ENCODE peak calls at places on chromosome 9, in six cellular contexts. W is upper lobe of left lung, K is transverse colon, A is suprapubic skin, Q is stomach, J is A549. D is an unnamed sample.

GRCh38 chr9:121741198-121741918 is 89.9 kb downstream of the DAB2IP start:
- DNase-seq in Q (peak), W (peak), A (no peak), J (no peak), K (no peak), D (no peak)

GRCh38 chr9:97985058-97985861 is 2.1 kb downstream of the ANP32B start:
- DNase-seq in K (peak), A (no peak), W (peak), J (peak), Q (peak), D (no peak)

GRCh38 chr9:108033976-108034964 is 544.7 kb upstream of the KLF4 start:
- DNase-seq in J (no peak), K (no peak), Q (no peak), W (no peak), A (no peak), D (no peak)

GRCh38 chr9:121947683-121948300 is 145.3 kb downstream of the TTLL11 start:
- DNase-seq in W (peak), K (no peak), J (no peak), Q (no peak), A (no peak), D (no peak)

GRCh38 chr9:16985559-16986348 is 115.3 kb upstream of the BNC2 start:
- DNase-seq in Q (no peak), K (peak), W (no peak), A (no peak), J (no peak), D (no peak)

GRCh38 chr9:91640428-91640827 is 216.8 kb upstream of the NFIL3 start:
- DNase-seq in J (no peak), Q (no peak), K (no peak), W (no peak), A (no peak), D (no peak)

GRCh38 chr9:95953986-95954385 is 78.5 kb downstream of the ERCC6L2 start:
- DNase-seq in Q (no peak), A (no peak), W (no peak), K (no peak), J (no peak), D (no peak)

GRCh38 chr9:76588320-76588719 is 129.3 kb downstream of the GCNT1 start:
- DNase-seq in J (no peak), Q (no peak), A (no peak), K (no peak), W (no peak), D (no peak)

GRCh38 chr9:18037981-18038380 is 436.0 kb upstream of the ADAMTSL1 start:
- DNase-seq in W (no peak), Q (no peak), A (no peak), J (no peak), K (no peak), D (no peak)

GRCh38 chr9:126128494-126129142 is 198.0 kb upstream of the MVB12B start:
- DNase-seq in K (no peak), W (no peak), A (peak), Q (peak), J (no peak), D (peak)

GRCh38 chr9:19303216-19303615 is 72.7 kb downstream of the DENND4C start:
- DNase-seq in K (no peak), Q (no peak), W (no peak), A (no peak), J (no peak), D (no peak)

GRCh38 chr9:98789765-98790600 is 6.4 kb downstream of the ANKS6 start:
- DNase-seq in W (no peak), J (no peak), Q (no peak), A (no peak), K (no peak), D (no peak)

GRCh38 chr9:17462869-17463464 is 115.9 kb upstream of the SH3GL2 start:
- DNase-seq in W (no peak), Q (peak), K (peak), J (peak), A (no peak), D (peak)

GRCh38 chr9:79707589-79707988 is 135.8 kb downstream of the TLE4 start:
- DNase-seq in K (no peak), A (no peak), Q (no peak), J (no peak), W (no peak), D (no peak)

GRCh38 chr9:72807765-72808445 is 144.9 kb downstream of the ALDH1A1 start:
- DNase-seq in A (no peak), W (no peak), Q (no peak), K (no peak), J (no peak), D (peak)

GRCh38 chr9:97880336-97880735 is 27.3 kb downstream of the FOXE1 start:
- DNase-seq in J (no peak), Q (no peak), W (no peak), K (no peak), A (peak), D (no peak)

GRCh38 chr9:94872921-94873511 is 146.5 kb downstream of the AOPEP start:
- DNase-seq in J (no peak), Q (no peak), W (no peak), A (no peak), K (no peak), D (peak)

GRCh38 chr9:89493671-89494070 is 4.2 kb downstream of the SEMA4D start:
- DNase-seq in Q (no peak), A (no peak), W (no peak), K (no peak), J (no peak), D (no peak)

GRCh38 chr9:2317591-2317990 is 302.4 kb downstream of the SMARCA2 start:
- DNase-seq in K (no peak), Q (no peak), J (no peak), A (no peak), W (no peak), D (no peak)

GRCh38 chr9:93680445-93681315 is 104.3 kb downstream of the PHF2 start:
- DNase-seq in Q (peak), A (peak), J (no peak), K (peak), W (no peak), D (peak)

DNA sequence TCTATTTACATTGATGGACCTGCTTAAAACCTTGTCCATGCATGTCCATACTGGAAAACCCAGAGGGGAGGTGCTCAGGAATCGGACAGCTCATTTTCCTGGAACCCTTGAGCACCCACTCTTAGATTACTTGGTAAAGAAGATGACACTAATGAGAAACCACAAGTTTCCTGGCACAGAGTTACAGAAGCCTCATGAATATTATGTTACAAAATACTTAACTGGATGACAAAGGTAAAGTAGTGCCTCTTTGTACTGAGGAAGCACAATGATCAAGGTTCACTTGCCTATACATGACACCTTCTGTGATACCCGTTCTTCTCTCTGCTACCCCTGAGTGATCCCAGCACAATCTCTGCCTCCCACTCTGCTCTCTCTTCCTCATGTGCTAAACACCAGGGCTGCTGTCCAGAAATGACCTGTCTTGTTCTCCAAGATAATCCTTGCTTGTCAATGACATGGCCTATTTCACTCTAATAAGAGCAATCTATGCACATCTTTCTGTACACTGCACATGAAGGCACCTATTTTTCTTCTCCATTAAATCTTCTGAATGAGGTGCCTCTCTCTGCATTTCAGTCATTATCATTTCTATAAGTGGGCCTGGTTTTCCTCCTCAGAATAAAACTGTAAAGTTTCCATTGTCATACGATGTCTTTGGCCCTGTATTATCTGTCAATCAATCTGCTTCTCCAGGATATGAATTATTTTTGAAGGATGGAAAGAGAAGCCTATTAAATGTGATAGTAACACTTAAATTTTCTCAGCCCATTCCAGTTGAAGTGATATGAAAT is 684.0 kb upstream of the ACO1 start:
- DNase-seq in A (no peak), W (no peak), K (no peak), J (no peak), Q (no peak), D (no peak)
- TF ChIP-seq EP300 in A (no peak), W (no peak), K (no peak), J (no peak), Q (no peak), D (no peak)

DNA sequence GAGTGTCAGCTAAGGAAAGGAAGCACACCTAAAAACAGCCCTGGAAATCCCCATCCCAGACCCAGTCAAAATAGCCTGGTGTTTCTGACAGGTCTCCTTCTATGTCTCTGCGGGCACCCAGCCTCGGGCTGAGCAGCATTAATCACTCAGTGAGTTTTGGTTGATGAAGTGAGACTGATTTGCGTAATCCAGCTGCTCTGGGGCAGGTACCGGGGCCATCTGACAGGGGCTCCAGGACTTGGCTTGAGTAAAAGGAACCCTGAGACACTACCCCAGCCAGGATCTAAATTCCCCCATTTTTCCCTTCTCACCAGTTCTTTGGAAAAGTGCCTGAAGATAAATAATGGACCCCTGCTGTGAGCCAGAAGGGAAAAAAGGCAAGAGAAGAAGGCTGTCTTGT is 607 bp downstream of the SLC28A3 start:
- DNase-seq in J (no peak), W (peak), Q (no peak), K (no peak), A (no peak), D (no peak)
- TF ChIP-seq EP300 in J (no peak), W (no peak), Q (no peak), K (no peak), A (no peak), D (no peak)

DNA sequence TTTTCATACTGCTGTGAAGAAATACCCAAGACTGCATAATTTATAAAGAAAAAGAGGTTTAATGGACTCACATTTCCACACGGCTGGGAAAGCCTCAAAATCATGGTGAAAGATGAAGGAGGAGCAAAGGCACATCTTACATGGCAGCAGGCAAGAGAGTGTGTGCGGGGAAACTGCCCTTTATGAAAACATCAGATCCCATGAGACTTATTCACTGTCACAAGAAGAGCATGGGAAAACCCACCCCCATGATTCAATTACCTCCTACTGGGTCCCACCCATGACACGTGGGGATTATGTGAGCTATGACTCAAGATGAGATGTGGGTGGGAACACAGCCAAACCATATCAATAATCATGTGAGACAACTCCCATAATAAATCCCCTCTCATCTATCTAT is 8.7 kb downstream of the TTC39B start:
- DNase-seq in A (no peak), K (no peak), W (no peak), J (no peak), Q (no peak), D (no peak)
- TF ChIP-seq EP300 in A (no peak), K (no peak), W (no peak), J (no peak), Q (no peak), D (no peak)

GRCh38 chr9:128894764-128895163 is 12.8 kb downstream of the LRRC8A start:
- DNase-seq in J (no peak), Q (no peak), A (no peak), K (no peak), W (no peak), D (no peak)

GRCh38 chr9:128891354-128892222 is 9.7 kb downstream of the LRRC8A start:
- DNase-seq in A (peak), J (no peak), W (no peak), K (no peak), Q (no peak), D (no peak)

GRCh38 chr9:128893354-128893753 is 11.4 kb downstream of the LRRC8A start:
- DNase-seq in K (no peak), Q (no peak), J (no peak), A (peak), W (no peak), D (no peak)

GRCh38 chr9:128895556-128895955 is 13.6 kb downstream of the LRRC8A start:
- DNase-seq in J (no peak), Q (no peak), K (no peak), W (no peak), A (no peak), D (no peak)

DNA sequence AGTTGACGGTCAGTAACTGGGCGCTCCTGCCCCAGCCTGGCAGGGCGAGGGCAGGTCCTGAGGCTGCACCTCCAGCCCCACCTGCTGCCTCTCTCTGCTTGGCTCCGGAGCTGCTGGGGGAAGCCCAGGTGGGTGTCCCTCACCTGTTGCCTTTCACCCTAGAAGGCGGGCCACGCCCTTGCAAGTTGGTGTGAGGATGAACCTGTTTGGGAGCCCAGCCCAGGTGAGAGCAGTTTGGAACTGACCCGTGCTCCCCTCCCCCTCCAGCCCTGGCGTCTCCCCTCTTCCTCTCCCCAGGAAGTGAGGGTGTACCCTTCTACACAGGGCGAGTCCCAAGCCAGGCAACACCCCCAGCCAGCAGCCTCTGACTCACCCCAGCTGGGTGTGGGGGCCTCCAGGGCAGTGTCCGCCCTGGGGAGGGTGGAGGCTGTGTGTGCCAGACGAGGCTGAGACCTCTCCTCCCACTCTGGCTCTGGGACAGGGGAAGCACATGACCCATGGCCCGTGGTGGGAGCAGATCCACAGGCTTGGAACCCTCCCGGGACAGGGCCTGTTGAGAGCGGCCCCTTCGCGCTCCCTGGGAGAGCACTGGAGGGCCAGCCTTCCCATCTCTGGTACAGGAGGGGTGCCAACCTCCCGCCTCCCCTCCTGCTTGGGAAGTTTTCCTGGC is 10.4 kb downstream of the LRRC8A start:
- DNase-seq in K (peak), W (peak), J (peak), A (peak), Q (peak), D (no peak)
- TF ChIP-seq EP300 in K (no peak), W (no peak), J (no peak), A (no peak), Q (peak), D (no peak)

DNA sequence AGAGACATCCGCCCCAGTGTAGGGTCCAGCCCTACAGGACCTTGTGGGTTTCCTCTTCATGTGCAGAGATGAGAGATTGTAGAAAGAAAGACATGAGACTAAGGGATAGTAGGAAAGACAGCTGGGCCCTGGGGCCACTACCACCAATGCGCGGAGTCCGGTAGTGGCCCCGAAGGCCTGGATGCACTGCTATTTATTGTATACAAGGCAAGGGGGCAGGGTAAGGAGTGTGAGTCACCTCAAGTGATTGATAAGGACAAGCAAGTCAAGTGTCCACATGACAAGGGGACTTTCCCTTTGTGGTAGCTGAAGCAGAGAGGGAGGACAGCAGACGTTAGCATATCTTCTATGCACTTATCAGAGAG is 6.2 kb upstream of the TMEM141 start:
- DNase-seq in W (no peak), Q (no peak), J (no peak), K (no peak), A (no peak), D (no peak)
- TF ChIP-seq EP300 in W (no peak), Q (no peak), J (no peak), K (no peak), A (no peak), D (no peak)

GRCh38 chr9:35756275-35756742 is 2.2 kb upstream of the MSMP start:
- DNase-seq in A (no peak), W (peak), J (no peak), Q (peak), K (peak), D (no peak)
- TF ChIP-seq EP300 in A (no peak), W (no peak), J (no peak), Q (no peak), K (no peak), D (no peak)

GRCh38 chr9:14307989-14308750 is 5.8 kb downstream of the NFIB start:
- DNase-seq in J (no peak), A (no peak), Q (peak), K (no peak), W (no peak), D (no peak)
- TF ChIP-seq EP300 in J (no peak), A (no peak), Q (no peak), K (no peak), W (no peak), D (no peak)

D was measured in SK-N-SH.